ENCODE peak calls at places on chromosomes 6 and 20, in four cellular contexts. B, I, K and N are unnamed samples.

GRCh38 chr6:71558974-71559373 is 270.4 kb downstream of the OGFRL1 start:
- DNase-seq in B (no peak), I (no peak), K (no peak), N (no peak)

GRCh38 chr6:73969982-73970960 is 274.3 kb downstream of the CD109 start:
- DNase-seq in B (no peak), I (peak), K (peak), N (no peak)

GRCh38 chr6:105824732-105825131 is 261.4 kb upstream of the PRDM1 start:
- DNase-seq in B (no peak), I (peak), K (no peak), N (no peak)

GRCh38 chr20:17969884-17970409 is 1.1 kb downstream of the MGME1 start:
- DNase-seq in B (no peak), I (no peak), K (no peak), N (no peak)

GRCh38 chr6:12718025-12718424 is 1.5 kb downstream of the PHACTR1 start:
- DNase-seq in B (no peak), I (peak), K (no peak), N (no peak)

GRCh38 chr6:16762547-16763477 is 1.6 kb upstream of the ATXN1 start:
- DNase-seq in B (no peak), I (peak), K (no peak), N (no peak)

GRCh38 chr6:28383235-28384142 is 16.1 kb downstream of the ZSCAN12 start:
- DNase-seq in B (peak), I (peak), K (peak), N (no peak)

GRCh38 chr20:25867776-25868649 is 171.4 kb upstream of the ZNF337 start:
- DNase-seq in B (peak), I (no peak), K (peak), N (no peak)

GRCh38 chr6:111689946-111690345 is 84.3 kb upstream of the TRAF3IP2 start:
- DNase-seq in B (no peak), I (no peak), K (no peak), N (no peak)

GRCh38 chr6:123091091-123091895 is 95.3 kb downstream of the CLVS2 start:
- DNase-seq in B (no peak), I (peak), K (no peak), N (no peak)

GRCh38 chr6:162999575-163000285 is 272.0 kb downstream of the PACRG start:
- DNase-seq in B (no peak), I (peak), K (no peak), N (no peak)